ENCODE peak calls at places on chromosomes 11 and 22, in nine cellular contexts. T is PC-3; N is brain microvascular endothelial cell; L is activated CD4-positive, alpha-beta memory T cell treated with anti-CD3 and anti-CD28 coated beads for 36 hours; C is mesendoderm; D is AG04450; S is stimulated activated naive B cell treated with anti-CD40 and anti-IgM and Interleukin-4, amounts not matched to agents 10 μg/mL and 1 μg/mL and 100 μg/mL, for 72 hours; H is activated CD4-positive, alpha-beta T cell treated with anti-CD3 and anti-CD28 coated beads, Interleukin-2, amount 50 U/mL, for 48 hours; J is HT-29. E is an unnamed sample.

GRCh38 chr11:61709110-61709509 is 28.9 kb downstream of the DAGLA start:
- DNase-seq in T (no peak), N (no peak), L (no peak), C (no peak), D (no peak), S (no peak), H (no peak), J (no peak), E (no peak)

GRCh38 chr22:33302049-33302545 is 243.9 kb upstream of the SYN3 start:
- DNase-seq in T (peak), N (peak), L (peak), C (peak), D (peak), S (peak), H (peak), J (peak), E (peak)

GRCh38 chr11:61131998-61132555 is 29.1 kb downstream of the VPS37C start:
- DNase-seq in T (no peak), N (no peak), L (no peak), C (no peak), D (no peak), S (no peak), H (no peak), J (no peak), E (no peak)

GRCh38 chr11:98940913-98941312 is 79.8 kb upstream of the CNTN5 start:
- DNase-seq in T (peak), N (no peak), L (no peak), C (peak), D (no peak), S (no peak), H (no peak), J (no peak), E (no peak)

GRCh38 chr11:33829430-33830141 is 55.3 kb upstream of the FBXO3 start:
- DNase-seq in T (peak), N (peak), L (peak), C (peak), D (peak), S (peak), H (peak), J (peak), E (peak)

GRCh38 chr22:41048791-41049717 is 43.3 kb upstream of the EP300 start:
- DNase-seq in T (no peak), N (peak), L (no peak), C (peak), D (peak), S (no peak), H (no peak), J (peak), E (peak)

GRCh38 chr11:97525273-97525672 is 1135.5 kb downstream of the JRKL start:
- DNase-seq in T (no peak), N (no peak), L (no peak), C (no peak), D (no peak), S (no peak), H (no peak), J (no peak), E (no peak)

GRCh38 chr11:1067812-1068496 is 6.7 kb upstream of the MUC2 start:
- DNase-seq in T (no peak), N (no peak), L (no peak), C (no peak), D (no peak), S (no peak), H (no peak), J (no peak), E (no peak)

GRCh38 chr11:18789942-18790341 is 1.7 kb downstream of the PTPN5 start:
- DNase-seq in T (no peak), N (no peak), L (no peak), C (no peak), D (no peak), S (no peak), H (no peak), J (no peak), E (no peak)

GRCh38 chr11:78595431-78596130 is 20.9 kb upstream of the NARS2 start:
- DNase-seq in T (no peak), N (no peak), L (no peak), C (no peak), D (peak), S (no peak), H (no peak), J (no peak), E (no peak)

GRCh38 chr11:7004482-7004881 is 15.7 kb downstream of the ZNF214 start:
- DNase-seq in T (peak), N (peak), L (no peak), C (no peak), D (no peak), S (no peak), H (no peak), J (peak), E (peak)

GRCh38 chr11:12674936-12675696 is 895 bp downstream of the TEAD1 start:
- DNase-seq in T (no peak), N (no peak), L (peak), C (peak), D (no peak), S (no peak), H (no peak), J (peak), E (no peak)

GRCh38 chr11:22807855-22808558 is 21.6 kb downstream of the SVIP start:
- DNase-seq in T (peak), N (no peak), L (no peak), C (no peak), D (no peak), S (no peak), H (no peak), J (peak), E (no peak)

GRCh38 chr11:34364102-34364501 is 6.3 kb upstream of the ABTB2 start:
- DNase-seq in T (no peak), N (no peak), L (no peak), C (no peak), D (no peak), S (no peak), H (no peak), J (no peak), E (no peak)

E was measured in AG09309.